ENCODE peak calls at places on chromosomes 1 and 21, in ten cellular contexts. G, R, Y, W, L, P, F, D, U and B are unnamed samples.
A peak's percentile ranks its signal among the peaks of the same experiment; 100 is the strongest.

GRCh38 chr1:194045416-194045815 is 859.0 kb upstream of the B3GALT2 start:
- DNase-seq in G (peak; percentile 6), R (no peak), Y (no peak), W (no peak), L (no peak), P (no peak), F (no peak), D (no peak), U (peak; percentile 10), B (no peak)

GRCh38 chr1:75567212-75567611 is 43.7 kb downstream of the SLC44A5 start:
- DNase-seq in G (no peak), R (no peak), Y (no peak), W (no peak), L (no peak), P (no peak), F (no peak), D (no peak), U (no peak), B (no peak)

GRCh38 chr1:240739139-240739538 is 127.2 kb upstream of the GREM2 start:
- DNase-seq in G (peak; percentile 82), R (no peak), Y (no peak), W (no peak), L (no peak), P (no peak), F (no peak), D (no peak), U (no peak), B (no peak)

GRCh38 chr1:68384321-68384813 is 65.4 kb downstream of the RPE65 start:
- DNase-seq in G (peak; percentile 98), R (peak; percentile 96), Y (no peak), W (peak; percentile 30), L (no peak), P (peak; percentile 25), F (no peak), D (no peak), U (peak; percentile 99), B (no peak)

GRCh38 chr1:88973520-88974137 is 18.8 kb downstream of the KYAT3 start:
- DNase-seq in G (peak; percentile 74), R (peak; percentile 57), Y (no peak), W (no peak), L (no peak), P (no peak), F (no peak), D (no peak), U (no peak), B (no peak)

GRCh38 chr1:160777486-160778089 is 18.4 kb upstream of the LY9 start:
- DNase-seq in G (peak; percentile 6), R (peak; percentile 57), Y (no peak), W (no peak), L (no peak), P (no peak), F (no peak), D (peak; percentile 61), U (no peak), B (no peak)

GRCh38 chr21:43006874-43007208 is 32.5 kb downstream of the PKNOX1 start:
- DNase-seq in G (no peak), R (no peak), Y (no peak), W (no peak), L (no peak), P (no peak), F (no peak), D (no peak), U (no peak), B (no peak)

GRCh38 chr1:57910782-57911181 is 486.9 kb upstream of the DAB1 start:
- DNase-seq in G (no peak), R (no peak), Y (no peak), W (no peak), L (no peak), P (no peak), F (no peak), D (no peak), U (no peak), B (no peak)

GRCh38 chr1:198628064-198628455 is 10.8 kb upstream of the PTPRC start:
- DNase-seq in G (peak; percentile 35), R (no peak), Y (no peak), W (no peak), L (no peak), P (no peak), F (no peak), D (no peak), U (no peak), B (no peak)

DNA sequence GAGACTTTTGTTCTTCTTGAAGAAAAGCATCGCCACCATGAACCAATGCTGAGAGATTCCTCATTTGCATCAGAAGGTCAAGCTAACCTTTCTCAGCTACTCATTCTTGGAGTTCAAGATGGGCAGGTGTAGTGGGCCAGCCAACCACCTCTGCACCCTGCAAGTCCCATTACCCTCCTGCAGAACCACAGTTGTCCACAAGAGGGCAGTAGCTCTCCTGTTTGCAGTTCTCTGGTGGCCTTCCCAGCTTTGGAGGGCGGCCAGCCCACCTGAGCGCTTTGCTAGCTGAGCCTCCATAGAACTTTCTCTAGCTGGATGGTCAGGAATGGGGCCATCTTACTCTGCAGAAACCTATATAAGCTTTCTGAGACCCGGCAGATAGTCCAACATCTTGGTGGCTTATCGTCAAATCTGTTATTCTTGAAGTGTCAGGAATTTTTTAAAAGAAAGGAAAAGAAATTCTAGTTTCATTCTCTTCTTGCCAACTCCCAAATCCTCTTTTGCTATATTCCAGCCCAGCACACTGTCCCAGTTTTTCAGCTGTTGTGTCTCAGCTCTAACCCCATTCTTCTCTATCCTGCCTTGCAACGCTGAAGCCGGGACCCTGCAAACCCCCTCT is 11.0 kb upstream of the LMX1A start:
- DNase-seq in G (peak; percentile 84), R (peak; percentile 76), Y (peak; percentile 85), W (peak; percentile 76), L (peak; percentile 93), P (peak; percentile 79), F (peak; percentile 82), D (peak; percentile 73), U (no peak), B (no peak)
- TF ChIP-seq CTCF in G (peak; percentile 99), R (peak; percentile 96), Y (peak; percentile 91), W (peak; percentile 94), L (peak; percentile 97), P (no peak), F (peak; percentile 70), D (peak; percentile 71), U (peak; percentile 94), B (peak; percentile 97)

GRCh38 chr21:15631342-15631741 is 98.4 kb upstream of the USP25 start:
- DNase-seq in G (peak; percentile 69), R (no peak), Y (no peak), W (no peak), L (no peak), P (no peak), F (no peak), D (no peak), U (peak; percentile 26), B (no peak)

GRCh38 chr21:15624646-15625045 is 105.1 kb upstream of the USP25 start:
- DNase-seq in G (no peak), R (no peak), Y (no peak), W (no peak), L (no peak), P (no peak), F (no peak), D (no peak), U (no peak), B (no peak)

GRCh38 chr21:15627011-15627410 is 102.8 kb upstream of the USP25 start:
- DNase-seq in G (no peak), R (no peak), Y (no peak), W (no peak), L (no peak), P (no peak), F (no peak), D (no peak), U (no peak), B (no peak)

GRCh38 chr21:15625363-15625762 is 104.4 kb upstream of the USP25 start:
- DNase-seq in G (no peak), R (no peak), Y (no peak), W (no peak), L (no peak), P (no peak), F (no peak), D (no peak), U (no peak), B (no peak)

DNA sequence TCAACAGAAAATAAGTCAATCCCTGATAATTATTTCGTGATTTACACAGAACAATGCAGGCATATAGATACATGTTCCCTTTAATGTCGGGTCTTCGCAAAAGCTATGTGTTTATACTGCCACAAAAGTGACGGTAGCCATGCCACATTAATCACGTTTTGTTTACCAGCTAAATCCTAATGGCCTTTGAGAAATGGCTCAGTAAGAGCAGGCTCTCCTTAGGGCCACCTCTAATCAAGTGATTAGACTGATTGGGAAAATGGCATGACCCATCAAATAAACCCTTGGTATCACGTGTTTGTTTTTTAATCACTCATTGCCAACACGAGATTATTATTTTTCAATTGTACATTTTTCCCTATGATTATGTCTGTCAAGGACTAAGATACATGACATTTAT is 102.0 kb upstream of the USP25 start:
- DNase-seq in G (no peak), R (no peak), Y (no peak), W (no peak), L (no peak), P (no peak), F (no peak), D (no peak), U (no peak), B (no peak)
- TF ChIP-seq CTCF in G (no peak), R (no peak), Y (no peak), W (no peak), L (no peak), P (no peak), F (no peak), D (no peak), U (no peak), B (no peak)

GRCh38 chr1:209885403-209886218 is 52.4 kb upstream of the SYT14 start:
- DNase-seq in G (no peak), R (no peak), Y (no peak), W (no peak), L (no peak), P (no peak), F (no peak), D (no peak), U (no peak), B (no peak)

GRCh38 chr1:209884665-209885117 is 53.3 kb upstream of the SYT14 start:
- DNase-seq in G (peak; percentile 99), R (peak; percentile 95), Y (no peak), W (peak; percentile 48), L (peak; percentile 47), P (peak; percentile 86), F (peak; percentile 79), D (no peak), U (peak; percentile 97), B (no peak)

GRCh38 chr1:209883341-209883971 is 54.6 kb upstream of the SYT14 start:
- DNase-seq in G (peak; percentile 88), R (peak; percentile 59), Y (no peak), W (no peak), L (no peak), P (no peak), F (no peak), D (no peak), U (peak; percentile 70), B (no peak)

GRCh38 chr1:209884249-209884648 is 53.8 kb upstream of the SYT14 start:
- DNase-seq in G (peak; percentile 46), R (peak; percentile 43), Y (no peak), W (no peak), L (no peak), P (no peak), F (no peak), D (no peak), U (no peak), B (no peak)

GRCh38 chr1:209886219-209886536 is 51.8 kb upstream of the SYT14 start:
- DNase-seq in G (no peak), R (peak; percentile 71), Y (no peak), W (no peak), L (no peak), P (no peak), F (no peak), D (no peak), U (no peak), B (no peak)
- TF ChIP-seq CTCF in G (peak; percentile 15), R (peak; percentile 61), Y (no peak), W (no peak), L (no peak), P (no peak), F (no peak), D (no peak), U (no peak), B (no peak)

GRCh38 chr1:176745945-176746344 is 283.0 kb downstream of the PAPPA2 start:
- DNase-seq in G (peak; percentile 22), R (peak; percentile 33), Y (no peak), W (no peak), L (no peak), P (no peak), F (no peak), D (no peak), U (no peak), B (no peak)
- TF ChIP-seq CTCF in G (peak; percentile 41), R (peak; percentile 39), Y (no peak), W (no peak), L (no peak), P (no peak), F (no peak), D (no peak), U (peak; percentile 12), B (no peak)